ENCODE peak calls at places on chromosomes 7 and 10, in eight cellular contexts. One of them, this sample, is unnamed.

GRCh38 chr10:37712489-37713131 is 144.8 kb downstream of the ZNF248 start:
- DNase-seq in fibroblast of lung: no peak
- DNase-seq in fibroblast of the aortic adventitia: no peak
- DNase-seq in Caco-2: no peak
- DNase-seq in heart right ventricle: peak
- DNase-seq in lower leg skin: no peak
- DNase-seq in smooth muscle cell of the brain vasculature: no peak
- DNase-seq in activated naive CD4-positive, alpha-beta T cell treated with anti-CD3 and anti-CD28 coated beads for 36 hours: no peak
- DNase-seq in this sample: no peak

GRCh38 chr7:66281678-66282593 is 76.8 kb downstream of the TPST1 start:
- DNase-seq in Caco-2: no peak
- DNase-seq in lower leg skin: peak
- DNase-seq in activated naive CD4-positive, alpha-beta T cell treated with anti-CD3 and anti-CD28 coated beads for 36 hours: no peak
- DNase-seq in fibroblast of lung: peak
- DNase-seq in fibroblast of the aortic adventitia: peak
- DNase-seq in heart right ventricle: no peak
- DNase-seq in smooth muscle cell of the brain vasculature: peak
- DNase-seq in this sample: peak

GRCh38 chr10:92222603-92223275 is 68.1 kb downstream of the CPEB3 start:
- DNase-seq in lower leg skin: no peak
- DNase-seq in fibroblast of lung: peak
- DNase-seq in smooth muscle cell of the brain vasculature: no peak
- DNase-seq in activated naive CD4-positive, alpha-beta T cell treated with anti-CD3 and anti-CD28 coated beads for 36 hours: no peak
- DNase-seq in heart right ventricle: no peak
- DNase-seq in fibroblast of the aortic adventitia: peak
- DNase-seq in Caco-2: no peak
- DNase-seq in this sample: no peak

GRCh38 chr7:102993532-102994029 is 80.8 kb downstream of the LRRC17 start:
- DNase-seq in Caco-2: no peak
- DNase-seq in lower leg skin: no peak
- DNase-seq in smooth muscle cell of the brain vasculature: peak
- DNase-seq in fibroblast of the aortic adventitia: peak
- DNase-seq in heart right ventricle: no peak
- DNase-seq in fibroblast of lung: peak
- DNase-seq in activated naive CD4-positive, alpha-beta T cell treated with anti-CD3 and anti-CD28 coated beads for 36 hours: no peak
- DNase-seq in this sample: no peak

GRCh38 chr7:110804501-110804900 is 286.4 kb upstream of the LRRN3 start:
- DNase-seq in Caco-2: no peak
- DNase-seq in smooth muscle cell of the brain vasculature: no peak
- DNase-seq in fibroblast of the aortic adventitia: no peak
- DNase-seq in fibroblast of lung: no peak
- DNase-seq in activated naive CD4-positive, alpha-beta T cell treated with anti-CD3 and anti-CD28 coated beads for 36 hours: no peak
- DNase-seq in heart right ventricle: no peak
- DNase-seq in lower leg skin: no peak
- DNase-seq in this sample: no peak

GRCh38 chr7:155233703-155234492 is 63.8 kb upstream of the INSIG1 start:
- DNase-seq in activated naive CD4-positive, alpha-beta T cell treated with anti-CD3 and anti-CD28 coated beads for 36 hours: peak
- DNase-seq in lower leg skin: no peak
- DNase-seq in fibroblast of lung: no peak
- DNase-seq in smooth muscle cell of the brain vasculature: no peak
- DNase-seq in fibroblast of the aortic adventitia: no peak
- DNase-seq in heart right ventricle: no peak
- DNase-seq in Caco-2: no peak
- DNase-seq in this sample: no peak

GRCh38 chr7:26090927-26091519 is 61.0 kb upstream of the NFE2L3 start:
- DNase-seq in smooth muscle cell of the brain vasculature: peak
- DNase-seq in activated naive CD4-positive, alpha-beta T cell treated with anti-CD3 and anti-CD28 coated beads for 36 hours: peak
- DNase-seq in fibroblast of the aortic adventitia: peak
- DNase-seq in Caco-2: peak
- DNase-seq in lower leg skin: no peak
- DNase-seq in heart right ventricle: no peak
- DNase-seq in fibroblast of lung: peak
- DNase-seq in this sample: no peak

GRCh38 chr10:62759599-62760175 is 44.8 kb upstream of the ADO start:
- DNase-seq in fibroblast of the aortic adventitia: no peak
- DNase-seq in activated naive CD4-positive, alpha-beta T cell treated with anti-CD3 and anti-CD28 coated beads for 36 hours: no peak
- DNase-seq in smooth muscle cell of the brain vasculature: no peak
- DNase-seq in lower leg skin: no peak
- DNase-seq in fibroblast of lung: no peak
- DNase-seq in heart right ventricle: no peak
- DNase-seq in Caco-2: no peak
- DNase-seq in this sample: no peak

GRCh38 chr7:26065652-26066051 is 86.3 kb upstream of the NFE2L3 start:
- DNase-seq in activated naive CD4-positive, alpha-beta T cell treated with anti-CD3 and anti-CD28 coated beads for 36 hours: no peak
- DNase-seq in Caco-2: no peak
- DNase-seq in lower leg skin: no peak
- DNase-seq in fibroblast of lung: no peak
- DNase-seq in heart right ventricle: no peak
- DNase-seq in fibroblast of the aortic adventitia: no peak
- DNase-seq in smooth muscle cell of the brain vasculature: no peak
- DNase-seq in this sample: no peak

GRCh38 chr7:112346381-112347060 is 103.7 kb upstream of the IFRD1 start:
- DNase-seq in Caco-2: no peak
- DNase-seq in activated naive CD4-positive, alpha-beta T cell treated with anti-CD3 and anti-CD28 coated beads for 36 hours: no peak
- DNase-seq in lower leg skin: no peak
- DNase-seq in heart right ventricle: no peak
- DNase-seq in smooth muscle cell of the brain vasculature: no peak
- DNase-seq in fibroblast of lung: no peak
- DNase-seq in fibroblast of the aortic adventitia: peak
- DNase-seq in this sample: no peak

GRCh38 chr10:9209105-9209798 is 1154.8 kb downstream of the GATA3 start:
- DNase-seq in lower leg skin: peak
- DNase-seq in smooth muscle cell of the brain vasculature: peak
- DNase-seq in Caco-2: peak
- DNase-seq in heart right ventricle: peak
- DNase-seq in fibroblast of lung: peak
- DNase-seq in fibroblast of the aortic adventitia: peak
- DNase-seq in activated naive CD4-positive, alpha-beta T cell treated with anti-CD3 and anti-CD28 coated beads for 36 hours: peak
- DNase-seq in this sample: no peak

GRCh38 chr7:154743211-154743610 is 259.7 kb downstream of the PAXIP1 start:
- DNase-seq in fibroblast of the aortic adventitia: no peak
- DNase-seq in lower leg skin: peak
- DNase-seq in smooth muscle cell of the brain vasculature: no peak
- DNase-seq in heart right ventricle: no peak
- DNase-seq in Caco-2: no peak
- DNase-seq in fibroblast of lung: no peak
- DNase-seq in activated naive CD4-positive, alpha-beta T cell treated with anti-CD3 and anti-CD28 coated beads for 36 hours: no peak
- DNase-seq in this sample: no peak

GRCh38 chr7:139526578-139527544 is 3.4 kb downstream of the CLEC2L start:
- DNase-seq in lower leg skin: no peak
- DNase-seq in fibroblast of lung: peak
- DNase-seq in Caco-2: no peak
- DNase-seq in activated naive CD4-positive, alpha-beta T cell treated with anti-CD3 and anti-CD28 coated beads for 36 hours: no peak
- DNase-seq in smooth muscle cell of the brain vasculature: no peak
- DNase-seq in heart right ventricle: no peak
- DNase-seq in fibroblast of the aortic adventitia: peak
- DNase-seq in this sample: no peak

GRCh38 chr10:97090035-97090434 is 95.7 kb downstream of the SLIT1 start:
- DNase-seq in fibroblast of the aortic adventitia: no peak
- DNase-seq in smooth muscle cell of the brain vasculature: no peak
- DNase-seq in fibroblast of lung: no peak
- DNase-seq in Caco-2: no peak
- DNase-seq in heart right ventricle: no peak
- DNase-seq in activated naive CD4-positive, alpha-beta T cell treated with anti-CD3 and anti-CD28 coated beads for 36 hours: no peak
- DNase-seq in lower leg skin: no peak
- DNase-seq in this sample: no peak

GRCh38 chr10:114502071-114502470 is 97.8 kb upstream of the AFAP1L2 start:
- DNase-seq in activated naive CD4-positive, alpha-beta T cell treated with anti-CD3 and anti-CD28 coated beads for 36 hours: no peak
- DNase-seq in lower leg skin: no peak
- DNase-seq in heart right ventricle: no peak
- DNase-seq in fibroblast of the aortic adventitia: no peak
- DNase-seq in smooth muscle cell of the brain vasculature: no peak
- DNase-seq in fibroblast of lung: no peak
- DNase-seq in Caco-2: no peak
- DNase-seq in this sample: no peak

GRCh38 chr10:53619678-53620077 is 847.1 kb upstream of the MBL2 start:
- DNase-seq in fibroblast of lung: peak
- DNase-seq in fibroblast of the aortic adventitia: peak
- DNase-seq in lower leg skin: no peak
- DNase-seq in heart right ventricle: no peak
- DNase-seq in Caco-2: peak
- DNase-seq in activated naive CD4-positive, alpha-beta T cell treated with anti-CD3 and anti-CD28 coated beads for 36 hours: no peak
- DNase-seq in smooth muscle cell of the brain vasculature: no peak
- DNase-seq in this sample: no peak

GRCh38 chr7:140640060-140640611 is 477 bp downstream of the DENND2A start:
- DNase-seq in activated naive CD4-positive, alpha-beta T cell treated with anti-CD3 and anti-CD28 coated beads for 36 hours: no peak
- DNase-seq in Caco-2: peak
- DNase-seq in fibroblast of the aortic adventitia: peak
- DNase-seq in fibroblast of lung: peak
- DNase-seq in smooth muscle cell of the brain vasculature: no peak
- DNase-seq in heart right ventricle: peak
- DNase-seq in lower leg skin: peak
- DNase-seq in this sample: peak